ENCODE peak calls at places on chromosomes 16 and 17, in five cellular contexts. T is spleen, C is stomach, E is K562, Q is HL-60. F is an unnamed sample.

GRCh38 chr17:4480929-4481898 is 17.5 kb upstream of the SPNS2 start:
- DNase-seq in T (peak), C (peak), E (no peak), Q (peak), F (peak)

GRCh38 chr17:42655528-42655927 is 3.6 kb upstream of the TUBG2 start:
- DNase-seq in T (no peak), C (no peak), E (no peak), Q (no peak), F (no peak)

GRCh38 chr16:3046506-3047386 is at the start of gene MMP25:
- DNase-seq in T (peak), C (no peak), E (peak), Q (no peak), F (no peak)

GRCh38 chr16:35210681-35211433 is 1751.4 kb downstream of the TP53TG3F start:
- DNase-seq in T (no peak), C (no peak), E (no peak), Q (no peak), F (no peak)

GRCh38 chr16:11264155-11264832 is 4.8 kb downstream of the TNP2 start:
- DNase-seq in T (no peak), C (no peak), E (no peak), Q (peak), F (no peak)

GRCh38 chr16:74868501-74868900 is 93.9 kb upstream of the FA2H start:
- DNase-seq in T (no peak), C (no peak), E (no peak), Q (no peak), F (no peak)

GRCh38 chr17:16583781-16584180 is 14.8 kb upstream of the ZNF287 start:
- DNase-seq in T (no peak), C (no peak), E (no peak), Q (no peak), F (no peak)

GRCh38 chr17:77476006-77476405 is 335.2 kb downstream of the SEC14L1 start:
- DNase-seq in T (no peak), C (no peak), E (no peak), Q (no peak), F (no peak)

GRCh38 chr17:78766225-78766624 is 15.8 kb downstream of the CYTH1 start:
- DNase-seq in T (no peak), C (no peak), E (no peak), Q (no peak), F (no peak)

GRCh38 chr17:73455050-73455687 is 143.4 kb upstream of the CDC42EP4 start:
- DNase-seq in T (no peak), C (peak), E (no peak), Q (no peak), F (no peak)

GRCh38 chr17:61488878-61489718 is 36.9 kb downstream of the TBX4 start:
- DNase-seq in T (no peak), C (peak), E (no peak), Q (no peak), F (no peak)

GRCh38 chr17:51921500-51921899 is 237.0 kb downstream of the CA10 start:
- DNase-seq in T (no peak), C (no peak), E (no peak), Q (no peak), F (no peak)

GRCh38 chr17:78725448-78726021 is 56.5 kb downstream of the CYTH1 start:
- DNase-seq in T (no peak), C (no peak), E (no peak), Q (no peak), F (no peak)

GRCh38 chr17:34382586-34383224 is 19.7 kb upstream of the CCL1 start:
- DNase-seq in T (peak), C (no peak), E (no peak), Q (no peak), F (no peak)

GRCh38 chr17:72151565-72152391 is 31.0 kb downstream of the SOX9 start:
- DNase-seq in T (no peak), C (peak), E (peak), Q (no peak), F (no peak)

GRCh38 chr17:20997711-20998570 is 44.9 kb downstream of the USP22 start:
- DNase-seq in T (peak), C (no peak), E (no peak), Q (no peak), F (no peak)

GRCh38 chr16:14669776-14670175 is 24.3 kb downstream of the PLA2G10 start:
- DNase-seq in T (no peak), C (peak), E (no peak), Q (no peak), F (no peak)

GRCh38 chr17:48843172-48843900 is 12.5 kb downstream of the CALCOCO2 start:
- DNase-seq in T (no peak), C (no peak), E (no peak), Q (no peak), F (no peak)

GRCh38 chr17:60139438-60140285 is 10.1 kb upstream of the CA4 start:
- DNase-seq in T (peak), C (peak), E (peak), Q (peak), F (peak)

GRCh38 chr16:22977294-22977697 is 163.3 kb downstream of the HS3ST2 start:
- DNase-seq in T (no peak), C (no peak), E (no peak), Q (no peak), F (no peak)

DNA sequence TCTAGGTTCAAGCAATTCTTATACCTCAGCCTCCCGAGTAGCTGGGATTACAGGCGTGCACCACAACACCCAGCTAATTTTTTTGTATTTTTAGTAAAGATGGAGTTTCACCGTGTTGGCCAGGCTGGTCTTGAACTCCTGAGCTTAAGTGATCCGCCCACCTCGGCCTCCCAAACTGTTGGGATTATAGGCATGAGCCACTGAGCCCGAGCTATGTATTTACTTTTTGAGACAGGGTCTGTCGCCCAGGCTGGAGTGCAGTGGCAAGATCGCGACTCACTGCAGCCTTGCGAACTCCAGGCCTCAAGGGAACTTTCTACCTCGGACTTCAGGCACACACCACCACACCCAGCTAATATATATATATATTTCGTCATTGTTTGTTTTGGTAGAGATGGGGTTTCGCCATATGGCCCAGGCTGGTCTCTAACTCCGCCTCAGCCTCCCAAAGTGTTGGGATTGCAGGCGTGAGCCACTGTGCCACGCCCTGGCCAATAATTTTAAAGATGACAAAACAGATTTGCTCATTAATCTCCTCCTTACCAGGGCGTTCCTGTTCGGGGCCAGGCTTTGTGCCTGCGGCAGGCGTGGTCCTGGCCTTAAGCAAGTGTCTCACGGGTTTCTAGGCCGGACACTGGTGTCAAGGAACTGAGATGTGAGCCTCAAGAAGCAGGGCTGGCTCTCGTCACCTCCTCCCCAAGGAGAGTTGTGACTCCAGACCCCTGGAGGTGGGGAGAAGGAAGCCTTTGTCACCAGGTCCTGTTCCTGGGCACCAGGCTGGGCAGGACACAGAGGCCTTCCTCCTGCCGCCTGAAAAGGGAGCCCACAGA is 4.3 kb upstream of the NPW start:
- DNase-seq in T (no peak), C (peak), E (no peak), Q (no peak), F (no peak)
- H3K27ac ChIP-seq in T (no peak), C (peak), E (no peak), Q (no peak), F (peak)

GRCh38 chr17:49843774-49844350 is 4.0 kb downstream of the TAC4 start:
- DNase-seq in T (no peak), C (no peak), E (peak), Q (no peak), F (no peak)

GRCh38 chr17:49842846-49843245 is 5.0 kb downstream of the TAC4 start:
- DNase-seq in T (no peak), C (no peak), E (no peak), Q (no peak), F (no peak)

GRCh38 chr17:49848019-49848473 is at the start of gene TAC4:
- DNase-seq in T (no peak), C (no peak), E (no peak), Q (no peak), F (no peak)

GRCh38 chr17:49846938-49847712 is 744 bp downstream of the TAC4 start:
- DNase-seq in T (no peak), C (no peak), E (no peak), Q (no peak), F (no peak)

DNA sequence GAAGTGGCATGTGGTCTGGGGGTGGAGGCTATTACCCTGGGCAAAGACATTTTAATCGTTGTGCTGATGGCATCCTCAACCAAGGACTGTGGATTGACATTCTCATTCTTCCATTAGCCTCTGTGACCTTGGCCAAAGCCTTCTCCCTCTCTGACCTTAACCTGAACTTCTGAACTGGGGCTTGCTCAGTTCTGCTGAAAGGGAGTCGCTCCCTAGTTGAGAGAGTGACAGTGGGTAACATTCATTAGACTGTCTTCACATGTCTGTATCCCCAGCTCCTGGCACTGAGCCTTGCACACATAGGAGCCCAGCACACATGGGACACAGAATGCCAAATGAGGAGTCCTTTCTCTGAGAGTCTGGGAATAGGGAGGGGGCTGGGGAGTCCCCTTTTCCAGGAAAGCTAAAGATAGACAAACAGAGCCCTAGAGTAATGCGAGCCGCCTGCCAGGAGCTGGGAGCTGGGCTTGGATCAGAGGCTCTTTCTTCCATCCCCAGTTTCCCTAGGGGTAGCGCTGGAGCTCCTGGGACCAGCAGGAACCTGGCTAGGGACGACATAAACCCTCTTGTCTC is 2.6 kb downstream of the TAC4 start:
- DNase-seq in T (no peak), C (no peak), E (no peak), Q (no peak), F (no peak)
- TF ChIP-seq POLR2AphosphoS5 in T (peak), C (no peak), E (no peak), Q (no peak), F (no peak)

GRCh38 chr17:32854834-32855389 is 22.0 kb downstream of the MYO1D start:
- DNase-seq in T (no peak), C (no peak), E (no peak), Q (no peak), F (no peak)
- H3K27ac ChIP-seq in T (no peak), C (no peak), E (no peak), Q (no peak), F (no peak)

DNA sequence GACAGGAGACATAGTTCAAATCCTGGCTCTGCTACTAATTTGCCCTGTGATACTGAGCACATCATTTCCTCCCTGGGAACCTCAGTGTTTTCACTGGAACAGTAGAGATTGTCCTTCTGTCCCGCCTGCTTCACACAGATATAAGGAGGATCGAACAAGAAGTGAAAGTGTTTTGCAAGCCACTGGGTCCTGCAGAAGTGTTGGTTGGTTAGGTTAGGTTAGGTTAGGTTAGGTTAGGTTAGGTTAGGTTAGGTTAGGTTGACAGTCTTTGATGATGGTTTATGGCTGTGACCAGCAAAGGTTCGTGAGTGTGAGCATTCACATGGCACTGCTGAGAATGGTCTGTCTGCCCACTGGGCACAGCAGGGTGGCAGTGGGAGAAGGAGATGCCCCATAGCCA is 910 bp upstream of the KRT36 start:
- DNase-seq in T (no peak), C (no peak), E (no peak), Q (no peak), F (no peak)
- TF ChIP-seq POLR2AphosphoS5 in T (no peak), C (no peak), E (no peak), Q (no peak), F (no peak)

DNA sequence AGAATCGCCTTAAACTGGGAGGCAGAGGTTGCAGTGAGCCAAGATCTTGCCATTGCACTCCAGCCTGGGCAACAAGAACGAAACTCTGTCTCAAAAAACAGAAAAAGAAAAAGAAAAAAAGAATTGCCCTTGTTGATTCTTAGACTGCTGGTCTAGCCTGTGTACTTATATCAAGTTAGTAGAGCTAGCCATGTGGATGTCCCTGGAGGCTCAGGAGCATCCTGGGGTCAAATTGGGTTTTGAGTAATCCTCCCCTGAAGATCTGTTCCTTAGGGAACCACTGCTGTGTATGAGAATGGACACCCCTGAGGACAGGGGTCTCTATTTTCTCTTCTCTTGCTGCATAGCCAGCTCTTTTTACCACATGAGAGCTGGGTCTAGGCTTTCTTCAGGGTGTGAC is 21.5 kb downstream of the SLC7A6OS start:
- DNase-seq in T (no peak), C (no peak), E (no peak), Q (no peak), F (no peak)
- H3K27ac ChIP-seq in T (peak), C (peak), E (peak), Q (peak), F (peak)

F was measured in suprapubic skin.